ENCODE peak calls at places on chromosomes 12 and 14, in seven cellular contexts. One of them, this sample, is unnamed.

GRCh38 chr12:102484017-102484731 is 3.8 kb upstream of the IGF1 start:
- DNase-seq in activated T-helper 1 cell treated with anti-CD3 and anti-CD28 coated beads, Interleukin-12 subunit alpha, Interleukin-12 subunit beta, Interleukin-2, Interleukin-4 antibody, amounts not matched to agents 30 ng/mL and 10 ng/mL and 1 ng/mL, durations not matched to agents 14 hours and 24 hours and 36 hours: peak; percentile 42
- DNase-seq in NCI-H345: peak; percentile 44
- DNase-seq in CD8-positive, alpha-beta T cell: peak; percentile 41
- DNase-seq in stimulated activated CD4-positive, alpha-beta T cell treated with anti-CD3 and anti-CD28 coated beads, Interleukin-4, amount 100 ng/mL, for 24 hours: peak; percentile 61
- DNase-seq in EH: peak; percentile 61
- DNase-seq in NCI-H1092: peak; percentile 1
- DNase-seq in this sample: peak; percentile 66

GRCh38 chr14:31927348-31927826 is 149.7 kb upstream of the ARHGAP5 start:
- DNase-seq in EH: peak; percentile 92
- DNase-seq in CD8-positive, alpha-beta T cell: no peak
- DNase-seq in NCI-H345: no peak
- DNase-seq in stimulated activated CD4-positive, alpha-beta T cell treated with anti-CD3 and anti-CD28 coated beads, Interleukin-4, amount 100 ng/mL, for 24 hours: no peak
- DNase-seq in NCI-H1092: no peak
- DNase-seq in activated T-helper 1 cell treated with anti-CD3 and anti-CD28 coated beads, Interleukin-12 subunit alpha, Interleukin-12 subunit beta, Interleukin-2, Interleukin-4 antibody, amounts not matched to agents 30 ng/mL and 10 ng/mL and 1 ng/mL, durations not matched to agents 14 hours and 24 hours and 36 hours: no peak
- DNase-seq in this sample: peak; percentile 74

GRCh38 chr12:71846322-71846940 is 6.9 kb downstream of the TBC1D15 start:
- DNase-seq in CD8-positive, alpha-beta T cell: no peak
- DNase-seq in activated T-helper 1 cell treated with anti-CD3 and anti-CD28 coated beads, Interleukin-12 subunit alpha, Interleukin-12 subunit beta, Interleukin-2, Interleukin-4 antibody, amounts not matched to agents 30 ng/mL and 10 ng/mL and 1 ng/mL, durations not matched to agents 14 hours and 24 hours and 36 hours: no peak
- DNase-seq in EH: peak; percentile 43
- DNase-seq in stimulated activated CD4-positive, alpha-beta T cell treated with anti-CD3 and anti-CD28 coated beads, Interleukin-4, amount 100 ng/mL, for 24 hours: no peak
- DNase-seq in NCI-H1092: no peak
- DNase-seq in NCI-H345: no peak
- DNase-seq in this sample: no peak

GRCh38 chr14:95263527-95264231 is 56.0 kb downstream of the CLMN start:
- DNase-seq in CD8-positive, alpha-beta T cell: no peak
- DNase-seq in activated T-helper 1 cell treated with anti-CD3 and anti-CD28 coated beads, Interleukin-12 subunit alpha, Interleukin-12 subunit beta, Interleukin-2, Interleukin-4 antibody, amounts not matched to agents 30 ng/mL and 10 ng/mL and 1 ng/mL, durations not matched to agents 14 hours and 24 hours and 36 hours: no peak
- DNase-seq in NCI-H1092: no peak
- DNase-seq in stimulated activated CD4-positive, alpha-beta T cell treated with anti-CD3 and anti-CD28 coated beads, Interleukin-4, amount 100 ng/mL, for 24 hours: no peak
- DNase-seq in NCI-H345: no peak
- DNase-seq in EH: no peak
- DNase-seq in this sample: no peak

GRCh38 chr12:130850418-130851021 is 11.5 kb upstream of the STX2 start:
- DNase-seq in NCI-H1092: no peak
- DNase-seq in stimulated activated CD4-positive, alpha-beta T cell treated with anti-CD3 and anti-CD28 coated beads, Interleukin-4, amount 100 ng/mL, for 24 hours: no peak
- DNase-seq in EH: no peak
- DNase-seq in activated T-helper 1 cell treated with anti-CD3 and anti-CD28 coated beads, Interleukin-12 subunit alpha, Interleukin-12 subunit beta, Interleukin-2, Interleukin-4 antibody, amounts not matched to agents 30 ng/mL and 10 ng/mL and 1 ng/mL, durations not matched to agents 14 hours and 24 hours and 36 hours: no peak
- DNase-seq in CD8-positive, alpha-beta T cell: no peak
- DNase-seq in NCI-H345: no peak
- DNase-seq in this sample: no peak

GRCh38 chr12:59570134-59570533 is 25.7 kb upstream of the SLC16A7 start:
- DNase-seq in activated T-helper 1 cell treated with anti-CD3 and anti-CD28 coated beads, Interleukin-12 subunit alpha, Interleukin-12 subunit beta, Interleukin-2, Interleukin-4 antibody, amounts not matched to agents 30 ng/mL and 10 ng/mL and 1 ng/mL, durations not matched to agents 14 hours and 24 hours and 36 hours: no peak
- DNase-seq in EH: peak; percentile 40
- DNase-seq in CD8-positive, alpha-beta T cell: no peak
- DNase-seq in NCI-H1092: no peak
- DNase-seq in NCI-H345: no peak
- DNase-seq in stimulated activated CD4-positive, alpha-beta T cell treated with anti-CD3 and anti-CD28 coated beads, Interleukin-4, amount 100 ng/mL, for 24 hours: no peak
- DNase-seq in this sample: no peak

GRCh38 chr14:61752626-61753025 is 9.6 kb upstream of the SNAPC1 start:
- DNase-seq in stimulated activated CD4-positive, alpha-beta T cell treated with anti-CD3 and anti-CD28 coated beads, Interleukin-4, amount 100 ng/mL, for 24 hours: no peak
- DNase-seq in CD8-positive, alpha-beta T cell: no peak
- DNase-seq in EH: peak; percentile 72
- DNase-seq in NCI-H1092: no peak
- DNase-seq in activated T-helper 1 cell treated with anti-CD3 and anti-CD28 coated beads, Interleukin-12 subunit alpha, Interleukin-12 subunit beta, Interleukin-2, Interleukin-4 antibody, amounts not matched to agents 30 ng/mL and 10 ng/mL and 1 ng/mL, durations not matched to agents 14 hours and 24 hours and 36 hours: no peak
- DNase-seq in NCI-H345: no peak
- DNase-seq in this sample: no peak

GRCh38 chr12:54220092-54220557 is 31.3 kb upstream of the SMUG1 start:
- DNase-seq in stimulated activated CD4-positive, alpha-beta T cell treated with anti-CD3 and anti-CD28 coated beads, Interleukin-4, amount 100 ng/mL, for 24 hours: peak; percentile 67
- DNase-seq in activated T-helper 1 cell treated with anti-CD3 and anti-CD28 coated beads, Interleukin-12 subunit alpha, Interleukin-12 subunit beta, Interleukin-2, Interleukin-4 antibody, amounts not matched to agents 30 ng/mL and 10 ng/mL and 1 ng/mL, durations not matched to agents 14 hours and 24 hours and 36 hours: peak; percentile 52
- DNase-seq in CD8-positive, alpha-beta T cell: peak; percentile 62
- DNase-seq in EH: peak; percentile 84
- DNase-seq in NCI-H1092: peak; percentile 77
- DNase-seq in NCI-H345: peak; percentile 52
- DNase-seq in this sample: peak; percentile 53

GRCh38 chr12:1457901-1458300 is 136.5 kb downstream of the FBXL14 start:
- DNase-seq in EH: peak; percentile 97
- DNase-seq in NCI-H345: no peak
- DNase-seq in activated T-helper 1 cell treated with anti-CD3 and anti-CD28 coated beads, Interleukin-12 subunit alpha, Interleukin-12 subunit beta, Interleukin-2, Interleukin-4 antibody, amounts not matched to agents 30 ng/mL and 10 ng/mL and 1 ng/mL, durations not matched to agents 14 hours and 24 hours and 36 hours: no peak
- DNase-seq in NCI-H1092: no peak
- DNase-seq in stimulated activated CD4-positive, alpha-beta T cell treated with anti-CD3 and anti-CD28 coated beads, Interleukin-4, amount 100 ng/mL, for 24 hours: no peak
- DNase-seq in CD8-positive, alpha-beta T cell: no peak
- DNase-seq in this sample: peak; percentile 74

GRCh38 chr12:87117516-87117915 is 861.3 kb upstream of the MGAT4C start:
- DNase-seq in CD8-positive, alpha-beta T cell: no peak
- DNase-seq in stimulated activated CD4-positive, alpha-beta T cell treated with anti-CD3 and anti-CD28 coated beads, Interleukin-4, amount 100 ng/mL, for 24 hours: no peak
- DNase-seq in activated T-helper 1 cell treated with anti-CD3 and anti-CD28 coated beads, Interleukin-12 subunit alpha, Interleukin-12 subunit beta, Interleukin-2, Interleukin-4 antibody, amounts not matched to agents 30 ng/mL and 10 ng/mL and 1 ng/mL, durations not matched to agents 14 hours and 24 hours and 36 hours: no peak
- DNase-seq in NCI-H345: no peak
- DNase-seq in EH: no peak
- DNase-seq in NCI-H1092: no peak
- DNase-seq in this sample: no peak

GRCh38 chr12:2481346-2481745 is 313.4 kb upstream of the FKBP4 start:
- DNase-seq in NCI-H345: no peak
- DNase-seq in stimulated activated CD4-positive, alpha-beta T cell treated with anti-CD3 and anti-CD28 coated beads, Interleukin-4, amount 100 ng/mL, for 24 hours: no peak
- DNase-seq in CD8-positive, alpha-beta T cell: no peak
- DNase-seq in EH: no peak
- DNase-seq in NCI-H1092: no peak
- DNase-seq in activated T-helper 1 cell treated with anti-CD3 and anti-CD28 coated beads, Interleukin-12 subunit alpha, Interleukin-12 subunit beta, Interleukin-2, Interleukin-4 antibody, amounts not matched to agents 30 ng/mL and 10 ng/mL and 1 ng/mL, durations not matched to agents 14 hours and 24 hours and 36 hours: no peak
- DNase-seq in this sample: no peak

GRCh38 chr12:15336772-15337553 is 14.7 kb downstream of the PTPRO start:
- DNase-seq in activated T-helper 1 cell treated with anti-CD3 and anti-CD28 coated beads, Interleukin-12 subunit alpha, Interleukin-12 subunit beta, Interleukin-2, Interleukin-4 antibody, amounts not matched to agents 30 ng/mL and 10 ng/mL and 1 ng/mL, durations not matched to agents 14 hours and 24 hours and 36 hours: no peak
- DNase-seq in NCI-H345: no peak
- DNase-seq in NCI-H1092: no peak
- DNase-seq in stimulated activated CD4-positive, alpha-beta T cell treated with anti-CD3 and anti-CD28 coated beads, Interleukin-4, amount 100 ng/mL, for 24 hours: no peak
- DNase-seq in EH: peak; percentile 78
- DNase-seq in CD8-positive, alpha-beta T cell: no peak
- DNase-seq in this sample: peak; percentile 41

GRCh38 chr12:124545508-124546418 is 21.6 kb downstream of the NCOR2 start:
- DNase-seq in NCI-H345: no peak
- DNase-seq in CD8-positive, alpha-beta T cell: peak; percentile 25
- DNase-seq in stimulated activated CD4-positive, alpha-beta T cell treated with anti-CD3 and anti-CD28 coated beads, Interleukin-4, amount 100 ng/mL, for 24 hours: peak; percentile 55
- DNase-seq in NCI-H1092: no peak
- DNase-seq in activated T-helper 1 cell treated with anti-CD3 and anti-CD28 coated beads, Interleukin-12 subunit alpha, Interleukin-12 subunit beta, Interleukin-2, Interleukin-4 antibody, amounts not matched to agents 30 ng/mL and 10 ng/mL and 1 ng/mL, durations not matched to agents 14 hours and 24 hours and 36 hours: peak; percentile 57
- DNase-seq in EH: no peak
- DNase-seq in this sample: no peak

GRCh38 chr14:35045798-35046047 is 349 bp upstream of the FAM177A1 start:
- DNase-seq in activated T-helper 1 cell treated with anti-CD3 and anti-CD28 coated beads, Interleukin-12 subunit alpha, Interleukin-12 subunit beta, Interleukin-2, Interleukin-4 antibody, amounts not matched to agents 30 ng/mL and 10 ng/mL and 1 ng/mL, durations not matched to agents 14 hours and 24 hours and 36 hours: no peak
- DNase-seq in NCI-H345: no peak
- DNase-seq in EH: no peak
- DNase-seq in stimulated activated CD4-positive, alpha-beta T cell treated with anti-CD3 and anti-CD28 coated beads, Interleukin-4, amount 100 ng/mL, for 24 hours: no peak
- DNase-seq in NCI-H1092: no peak
- DNase-seq in CD8-positive, alpha-beta T cell: no peak
- DNase-seq in this sample: no peak

GRCh38 chr12:98736352-98737326 is 91.5 kb downstream of the APAF1 start:
- DNase-seq in NCI-H1092: peak; percentile 49
- DNase-seq in activated T-helper 1 cell treated with anti-CD3 and anti-CD28 coated beads, Interleukin-12 subunit alpha, Interleukin-12 subunit beta, Interleukin-2, Interleukin-4 antibody, amounts not matched to agents 30 ng/mL and 10 ng/mL and 1 ng/mL, durations not matched to agents 14 hours and 24 hours and 36 hours: no peak
- DNase-seq in NCI-H345: peak; percentile 95
- DNase-seq in CD8-positive, alpha-beta T cell: no peak
- DNase-seq in EH: no peak
- DNase-seq in stimulated activated CD4-positive, alpha-beta T cell treated with anti-CD3 and anti-CD28 coated beads, Interleukin-4, amount 100 ng/mL, for 24 hours: no peak
- DNase-seq in this sample: peak; percentile 29

GRCh38 chr12:97701901-97702300 is 239.3 kb downstream of the RMST start:
- DNase-seq in activated T-helper 1 cell treated with anti-CD3 and anti-CD28 coated beads, Interleukin-12 subunit alpha, Interleukin-12 subunit beta, Interleukin-2, Interleukin-4 antibody, amounts not matched to agents 30 ng/mL and 10 ng/mL and 1 ng/mL, durations not matched to agents 14 hours and 24 hours and 36 hours: no peak
- DNase-seq in stimulated activated CD4-positive, alpha-beta T cell treated with anti-CD3 and anti-CD28 coated beads, Interleukin-4, amount 100 ng/mL, for 24 hours: no peak
- DNase-seq in NCI-H1092: no peak
- DNase-seq in NCI-H345: no peak
- DNase-seq in CD8-positive, alpha-beta T cell: no peak
- DNase-seq in EH: no peak
- DNase-seq in this sample: no peak

GRCh38 chr14:60508707-60509437 is at the start of gene SIX6:
- DNase-seq in stimulated activated CD4-positive, alpha-beta T cell treated with anti-CD3 and anti-CD28 coated beads, Interleukin-4, amount 100 ng/mL, for 24 hours: no peak
- DNase-seq in NCI-H345: peak; percentile 58
- DNase-seq in EH: peak; percentile 15
- DNase-seq in activated T-helper 1 cell treated with anti-CD3 and anti-CD28 coated beads, Interleukin-12 subunit alpha, Interleukin-12 subunit beta, Interleukin-2, Interleukin-4 antibody, amounts not matched to agents 30 ng/mL and 10 ng/mL and 1 ng/mL, durations not matched to agents 14 hours and 24 hours and 36 hours: no peak
- DNase-seq in NCI-H1092: peak; percentile 80
- DNase-seq in CD8-positive, alpha-beta T cell: no peak
- DNase-seq in this sample: no peak

GRCh38 chr14:22523283-22523682 is 65.7 kb downstream of the DAD1 start:
- DNase-seq in activated T-helper 1 cell treated with anti-CD3 and anti-CD28 coated beads, Interleukin-12 subunit alpha, Interleukin-12 subunit beta, Interleukin-2, Interleukin-4 antibody, amounts not matched to agents 30 ng/mL and 10 ng/mL and 1 ng/mL, durations not matched to agents 14 hours and 24 hours and 36 hours: no peak
- DNase-seq in NCI-H1092: no peak
- DNase-seq in stimulated activated CD4-positive, alpha-beta T cell treated with anti-CD3 and anti-CD28 coated beads, Interleukin-4, amount 100 ng/mL, for 24 hours: no peak
- DNase-seq in CD8-positive, alpha-beta T cell: no peak
- DNase-seq in NCI-H345: no peak
- DNase-seq in EH: no peak
- DNase-seq in this sample: no peak

GRCh38 chr14:54927551-54927950 is 24.9 kb upstream of the GCH1 start:
- DNase-seq in NCI-H1092: no peak
- DNase-seq in CD8-positive, alpha-beta T cell: no peak
- DNase-seq in EH: no peak
- DNase-seq in stimulated activated CD4-positive, alpha-beta T cell treated with anti-CD3 and anti-CD28 coated beads, Interleukin-4, amount 100 ng/mL, for 24 hours: no peak
- DNase-seq in NCI-H345: no peak
- DNase-seq in activated T-helper 1 cell treated with anti-CD3 and anti-CD28 coated beads, Interleukin-12 subunit alpha, Interleukin-12 subunit beta, Interleukin-2, Interleukin-4 antibody, amounts not matched to agents 30 ng/mL and 10 ng/mL and 1 ng/mL, durations not matched to agents 14 hours and 24 hours and 36 hours: no peak
- DNase-seq in this sample: no peak

GRCh38 chr12:123997908-123998307 is 24.9 kb downstream of the ZNF664 start:
- DNase-seq in EH: no peak
- DNase-seq in NCI-H345: no peak
- DNase-seq in NCI-H1092: no peak
- DNase-seq in CD8-positive, alpha-beta T cell: no peak
- DNase-seq in activated T-helper 1 cell treated with anti-CD3 and anti-CD28 coated beads, Interleukin-12 subunit alpha, Interleukin-12 subunit beta, Interleukin-2, Interleukin-4 antibody, amounts not matched to agents 30 ng/mL and 10 ng/mL and 1 ng/mL, durations not matched to agents 14 hours and 24 hours and 36 hours: no peak
- DNase-seq in stimulated activated CD4-positive, alpha-beta T cell treated with anti-CD3 and anti-CD28 coated beads, Interleukin-4, amount 100 ng/mL, for 24 hours: no peak
- DNase-seq in this sample: no peak

GRCh38 chr12:70637686-70638085 is 457 bp upstream of the PTPRB start:
- DNase-seq in activated T-helper 1 cell treated with anti-CD3 and anti-CD28 coated beads, Interleukin-12 subunit alpha, Interleukin-12 subunit beta, Interleukin-2, Interleukin-4 antibody, amounts not matched to agents 30 ng/mL and 10 ng/mL and 1 ng/mL, durations not matched to agents 14 hours and 24 hours and 36 hours: no peak
- DNase-seq in EH: no peak
- DNase-seq in CD8-positive, alpha-beta T cell: no peak
- DNase-seq in NCI-H1092: no peak
- DNase-seq in stimulated activated CD4-positive, alpha-beta T cell treated with anti-CD3 and anti-CD28 coated beads, Interleukin-4, amount 100 ng/mL, for 24 hours: no peak
- DNase-seq in NCI-H345: no peak
- DNase-seq in this sample: no peak

This sample was measured in AG08396.